ENCODE peak calls at places on chromosomes 4 and X, in seven cellular contexts. One of them, this sample, is unnamed. For H3K4me1, the result is how much of the 10 kb centered on the place peaks cover.

GRCh38 chr4:184792950-184793555 is 32.7 kb downstream of the ACSL1 start:
- DNase-seq in CD8-positive, alpha-beta T cell: no peak
- DNase-seq in body of pancreas: no peak
- DNase-seq in ovary: no peak
- DNase-seq in stomach: no peak
- DNase-seq in K562: no peak
- DNase-seq in fibroblast of lung: peak
- DNase-seq in this sample: no peak

GRCh38 chr4:25723409-25723808 is 67.8 kb downstream of the SLC34A2 start:
- DNase-seq in K562: no peak
- DNase-seq in fibroblast of lung: no peak
- DNase-seq in body of pancreas: no peak
- DNase-seq in CD8-positive, alpha-beta T cell: no peak
- DNase-seq in stomach: peak
- DNase-seq in ovary: no peak
- DNase-seq in this sample: no peak

GRCh38 chr4:142923619-142924018 is 77.5 kb upstream of the INPP4B start:
- DNase-seq in fibroblast of lung: no peak
- DNase-seq in ovary: no peak
- DNase-seq in K562: no peak
- DNase-seq in body of pancreas: no peak
- DNase-seq in stomach: no peak
- DNase-seq in CD8-positive, alpha-beta T cell: no peak
- DNase-seq in this sample: no peak

GRCh38 chr4:108512615-108513505 is 107.5 kb upstream of the RPL34 start:
- DNase-seq in stomach: no peak
- DNase-seq in CD8-positive, alpha-beta T cell: peak
- DNase-seq in body of pancreas: peak
- DNase-seq in ovary: no peak
- DNase-seq in K562: peak
- DNase-seq in fibroblast of lung: peak
- DNase-seq in this sample: no peak

GRCh38 chrX:5870238-5870637 is 358.4 kb downstream of the NLGN4X start:
- DNase-seq in body of pancreas: no peak
- DNase-seq in stomach: no peak
- DNase-seq in fibroblast of lung: no peak
- DNase-seq in CD8-positive, alpha-beta T cell: no peak
- DNase-seq in ovary: no peak
- DNase-seq in K562: no peak
- DNase-seq in this sample: no peak

GRCh38 chr4:185437809-185438208 is 12.0 kb upstream of the UFSP2 start:
- DNase-seq in K562: no peak
- DNase-seq in fibroblast of lung: no peak
- DNase-seq in CD8-positive, alpha-beta T cell: no peak
- DNase-seq in body of pancreas: no peak
- DNase-seq in ovary: no peak
- DNase-seq in stomach: no peak
- DNase-seq in this sample: no peak

GRCh38 chr4:3747582-3747906 is 18.6 kb upstream of the ADRA2C start:
- DNase-seq in K562: peak
- DNase-seq in fibroblast of lung: no peak
- DNase-seq in body of pancreas: no peak
- DNase-seq in ovary: no peak
- DNase-seq in CD8-positive, alpha-beta T cell: no peak
- DNase-seq in stomach: no peak
- DNase-seq in this sample: no peak

GRCh38 chrX:129783176-129783776 is 3.5 kb downstream of the SASH3 start:
- DNase-seq in stomach: no peak
- DNase-seq in body of pancreas: no peak
- DNase-seq in ovary: no peak
- DNase-seq in fibroblast of lung: no peak
- DNase-seq in CD8-positive, alpha-beta T cell: no peak
- DNase-seq in K562: no peak
- DNase-seq in this sample: no peak

GRCh38 chrX:48958635-48959094 is 1.3 kb upstream of the OTUD5 start:
- DNase-seq in stomach: peak
- DNase-seq in CD8-positive, alpha-beta T cell: no peak
- DNase-seq in body of pancreas: peak
- DNase-seq in K562: no peak
- DNase-seq in ovary: peak
- DNase-seq in fibroblast of lung: peak
- DNase-seq in this sample: peak

GRCh38 chrX:153526801-153527599 is 9.6 kb downstream of the ATP2B3 start:
- DNase-seq in body of pancreas: no peak
- DNase-seq in K562: no peak
- DNase-seq in stomach: no peak
- DNase-seq in ovary: no peak
- DNase-seq in CD8-positive, alpha-beta T cell: no peak
- DNase-seq in fibroblast of lung: no peak
- DNase-seq in this sample: no peak

GRCh38 chr4:189177130-189177529 is 763.5 kb upstream of the FRG1 start:
- DNase-seq in body of pancreas: no peak
- DNase-seq in stomach: no peak
- DNase-seq in K562: no peak
- DNase-seq in fibroblast of lung: no peak
- DNase-seq in ovary: no peak
- DNase-seq in CD8-positive, alpha-beta T cell: no peak
- DNase-seq in this sample: no peak

GRCh38 chr4:163672751-163673150 is 178.3 kb downstream of the TMA16 start:
- DNase-seq in K562: no peak
- DNase-seq in fibroblast of lung: no peak
- DNase-seq in ovary: no peak
- DNase-seq in body of pancreas: no peak
- DNase-seq in CD8-positive, alpha-beta T cell: no peak
- DNase-seq in stomach: no peak
- DNase-seq in this sample: no peak

GRCh38 chr4:156969136-156969535 is 2.5 kb downstream of the PDGFC start:
- DNase-seq in stomach: no peak
- DNase-seq in fibroblast of lung: no peak
- DNase-seq in ovary: no peak
- DNase-seq in K562: no peak
- DNase-seq in body of pancreas: no peak
- DNase-seq in CD8-positive, alpha-beta T cell: no peak
- DNase-seq in this sample: no peak

GRCh38 chr4:127832585-127832984 is 48.1 kb upstream of the PLK4 start:
- DNase-seq in CD8-positive, alpha-beta T cell: no peak
- DNase-seq in stomach: no peak
- DNase-seq in body of pancreas: no peak
- DNase-seq in K562: no peak
- DNase-seq in fibroblast of lung: no peak
- DNase-seq in ovary: no peak
- DNase-seq in this sample: no peak

GRCh38 chrX:9171841-9172240 is 137.9 kb upstream of the FAM9B start:
- DNase-seq in body of pancreas: no peak
- DNase-seq in stomach: no peak
- DNase-seq in CD8-positive, alpha-beta T cell: no peak
- DNase-seq in fibroblast of lung: peak
- DNase-seq in ovary: no peak
- DNase-seq in K562: no peak
- DNase-seq in this sample: no peak

GRCh38 chrX:120692319-120692718 is 62.5 kb upstream of the C1GALT1C1 start:
- DNase-seq in CD8-positive, alpha-beta T cell: no peak
- DNase-seq in K562: no peak
- DNase-seq in body of pancreas: no peak
- DNase-seq in fibroblast of lung: no peak
- DNase-seq in ovary: no peak
- DNase-seq in stomach: no peak
- DNase-seq in this sample: no peak

DNA sequence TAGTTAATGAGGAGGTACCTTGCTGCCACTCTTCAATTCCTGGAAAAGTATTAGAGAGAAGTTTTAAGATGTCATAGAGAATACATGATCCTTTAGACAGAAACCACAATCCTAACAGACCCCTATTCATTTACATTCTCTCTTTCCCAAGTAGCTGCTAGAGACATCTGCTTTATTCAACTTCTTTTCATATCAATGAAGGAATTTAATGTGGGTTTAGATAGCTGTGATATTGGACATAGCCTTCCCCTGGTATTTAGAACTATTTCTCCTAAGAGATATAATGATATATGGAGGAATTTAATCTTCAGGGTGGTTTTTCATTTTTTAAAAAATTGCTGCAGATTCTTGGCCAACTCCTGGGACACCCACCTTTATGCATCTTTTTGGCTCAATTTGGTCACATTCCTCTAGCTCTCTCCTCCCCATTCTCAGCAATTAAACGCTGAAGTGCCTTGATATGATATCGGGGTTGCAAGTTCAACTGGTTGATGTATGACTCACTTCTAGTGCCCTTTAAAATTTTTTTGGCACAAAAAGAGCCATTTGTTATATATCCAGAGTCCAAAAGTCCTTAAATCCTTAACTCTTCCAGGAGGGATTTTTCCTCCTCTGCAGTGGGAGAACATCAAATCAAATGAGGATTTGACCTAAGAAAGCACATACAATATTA is 57.6 kb downstream of the DOCK11 start:
- DNase-seq in stomach: no peak
- DNase-seq in K562: no peak
- DNase-seq in CD8-positive, alpha-beta T cell: no peak
- DNase-seq in fibroblast of lung: no peak
- DNase-seq in ovary: no peak
- DNase-seq in body of pancreas: no peak
- DNase-seq in this sample: no peak
- H3K27ac ChIP-seq in stomach: no peak
- H3K27ac ChIP-seq in K562: no peak
- H3K27ac ChIP-seq in CD8-positive, alpha-beta T cell: no peak
- H3K27ac ChIP-seq in fibroblast of lung: peak
- H3K27ac ChIP-seq in ovary: no peak
- H3K27ac ChIP-seq in body of pancreas: no peak
- H3K27ac ChIP-seq in this sample: no peak

GRCh38 chr4:147776600-147777175 is 44.8 kb downstream of the ARHGAP10 start:
- DNase-seq in fibroblast of lung: no peak
- DNase-seq in CD8-positive, alpha-beta T cell: no peak
- DNase-seq in K562: no peak
- DNase-seq in stomach: no peak
- DNase-seq in ovary: no peak
- DNase-seq in body of pancreas: no peak
- DNase-seq in this sample: no peak
- H3K4me3 ChIP-seq in fibroblast of lung: no peak
- H3K4me3 ChIP-seq in CD8-positive, alpha-beta T cell: no peak
- H3K4me3 ChIP-seq in K562: no peak
- H3K4me3 ChIP-seq in stomach: no peak
- H3K4me3 ChIP-seq in ovary: no peak
- H3K4me3 ChIP-seq in body of pancreas: no peak
- H3K4me3 ChIP-seq in this sample: no peak

GRCh38 chrX:47632664-47633063 is 2.9 kb upstream of the CFP start:
- DNase-seq in stomach: no peak
- DNase-seq in ovary: no peak
- DNase-seq in K562: no peak
- DNase-seq in fibroblast of lung: no peak
- DNase-seq in CD8-positive, alpha-beta T cell: no peak
- DNase-seq in body of pancreas: no peak
- DNase-seq in this sample: no peak

GRCh38 chrX:47637546-47638195 is 7.9 kb upstream of the CFP start:
- DNase-seq in stomach: peak
- DNase-seq in CD8-positive, alpha-beta T cell: no peak
- DNase-seq in K562: peak
- DNase-seq in fibroblast of lung: no peak
- DNase-seq in body of pancreas: no peak
- DNase-seq in ovary: peak
- DNase-seq in this sample: peak

GRCh38 chrX:47633671-47634590 is 4.2 kb upstream of the CFP start:
- DNase-seq in body of pancreas: no peak
- DNase-seq in K562: no peak
- DNase-seq in fibroblast of lung: peak
- DNase-seq in stomach: no peak
- DNase-seq in ovary: no peak
- DNase-seq in CD8-positive, alpha-beta T cell: no peak
- DNase-seq in this sample: no peak

GRCh38 chrX:47631676-47632075 is 1.9 kb upstream of the CFP start:
- DNase-seq in fibroblast of lung: no peak
- DNase-seq in ovary: no peak
- DNase-seq in CD8-positive, alpha-beta T cell: no peak
- DNase-seq in body of pancreas: no peak
- DNase-seq in stomach: no peak
- DNase-seq in K562: no peak
- DNase-seq in this sample: no peak

DNA sequence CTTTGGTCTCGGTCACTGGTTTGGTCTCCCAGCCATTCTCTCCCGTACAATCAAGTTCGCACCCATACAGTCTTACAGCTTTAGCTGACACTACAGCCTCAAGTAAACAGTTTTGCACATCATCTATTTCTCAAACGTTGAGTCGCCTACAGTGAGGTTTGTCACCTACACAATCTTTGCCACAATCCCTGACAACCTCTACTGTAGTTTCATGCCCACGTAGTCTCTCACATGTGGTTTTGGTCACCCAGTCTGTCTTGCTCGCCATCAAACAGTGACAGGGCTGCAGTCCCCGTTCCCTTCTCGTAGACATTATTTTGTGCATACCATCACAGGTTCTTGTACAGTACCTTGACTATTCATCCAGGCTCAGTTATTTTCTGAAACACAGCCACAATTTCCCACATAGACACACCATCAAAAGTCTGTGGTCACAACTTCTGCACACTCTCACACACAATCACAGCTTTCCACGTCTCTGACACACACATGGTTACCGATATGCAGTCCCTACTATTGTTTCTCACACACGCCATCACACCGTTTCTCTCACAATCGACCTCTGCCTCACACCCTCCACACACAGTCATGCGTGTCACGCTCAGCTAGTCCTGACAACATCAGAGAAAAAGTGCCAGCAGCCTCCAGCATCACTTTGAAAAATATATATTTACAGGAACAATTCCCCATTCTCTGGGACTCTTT is 5.3 kb upstream of the CFP start:
- DNase-seq in stomach: no peak
- DNase-seq in CD8-positive, alpha-beta T cell: no peak
- DNase-seq in body of pancreas: no peak
- DNase-seq in K562: no peak
- DNase-seq in fibroblast of lung: no peak
- DNase-seq in ovary: no peak
- DNase-seq in this sample: no peak
- H3K4me1 ChIP-seq in stomach: under half
- H3K4me1 ChIP-seq in CD8-positive, alpha-beta T cell: under half
- H3K4me1 ChIP-seq in body of pancreas: under half
- H3K4me1 ChIP-seq in K562: under half
- H3K4me1 ChIP-seq in fibroblast of lung: under half
- H3K4me1 ChIP-seq in ovary: under half
- H3K4me1 ChIP-seq in this sample: under half

DNA sequence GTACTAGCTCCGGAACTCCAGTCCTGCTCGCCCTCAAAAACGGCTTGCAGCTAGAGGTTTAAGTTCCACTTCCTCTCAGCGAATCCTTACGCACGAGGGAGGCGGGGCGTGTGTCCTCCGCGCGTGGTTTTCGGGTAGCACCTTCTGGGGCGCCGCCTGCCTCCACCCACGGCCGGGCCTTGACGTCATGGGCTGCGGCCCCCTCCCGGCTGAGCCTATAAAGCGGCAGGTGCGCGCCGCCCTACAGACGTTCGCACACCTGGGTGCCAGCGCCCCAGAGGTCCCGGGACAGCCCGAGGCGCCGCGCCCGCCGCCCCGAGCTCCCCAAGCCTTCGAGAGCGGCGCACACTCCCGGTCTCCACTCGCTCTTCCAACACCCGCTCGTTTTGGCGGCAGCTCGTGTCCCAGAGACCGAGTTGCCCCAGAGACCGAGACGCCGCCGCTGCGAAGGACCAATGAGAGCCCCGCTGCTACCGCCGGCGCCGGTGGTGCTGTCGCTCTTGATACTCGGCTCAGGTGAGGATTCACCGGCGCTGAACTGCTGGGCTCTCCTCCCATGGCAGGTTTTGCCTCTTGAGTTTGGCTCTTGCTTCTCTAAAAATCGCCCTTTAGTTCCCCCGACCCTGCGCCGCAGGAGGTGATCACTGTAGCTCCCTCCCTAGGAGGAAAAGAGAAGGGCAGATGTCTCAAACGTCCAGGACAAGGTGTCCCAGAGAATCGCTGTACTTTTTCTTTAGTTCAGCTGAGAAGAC is at the start of gene AREG:
- DNase-seq in K562: peak
- DNase-seq in ovary: peak
- DNase-seq in body of pancreas: peak
- DNase-seq in stomach: peak
- DNase-seq in CD8-positive, alpha-beta T cell: peak
- DNase-seq in fibroblast of lung: peak
- DNase-seq in this sample: peak
- H3K27ac ChIP-seq in K562: peak
- H3K27ac ChIP-seq in ovary: peak
- H3K27ac ChIP-seq in body of pancreas: no peak
- H3K27ac ChIP-seq in stomach: peak
- H3K27ac ChIP-seq in CD8-positive, alpha-beta T cell: peak
- H3K27ac ChIP-seq in fibroblast of lung: peak
- H3K27ac ChIP-seq in this sample: no peak

This sample was measured in psoas muscle.